ENCODE peak calls at places on chromosome 13, in six cellular contexts. One of them, this sample, is unnamed.

GRCh38 chr13:93847162-93847561 is 620.6 kb downstream of the GPC6 start:
- DNase-seq in progenitor cell of endocrine pancreas: no peak
- DNase-seq in stimulated activated naive CD8-positive, alpha-beta T cell treated with anti-CD3 and anti-CD28 coated beads, Interleukin-15, amount 100 ng/mL, for 72 hours: no peak
- DNase-seq in COR-L47: no peak
- DNase-seq in GM13977: no peak
- DNase-seq in non-pigmented ciliary epithelial cell: peak; percentile 59
- DNase-seq in this sample: no peak

GRCh38 chr13:96982672-96983071 is 11.6 kb downstream of the OXGR1 start:
- DNase-seq in progenitor cell of endocrine pancreas: no peak
- DNase-seq in stimulated activated naive CD8-positive, alpha-beta T cell treated with anti-CD3 and anti-CD28 coated beads, Interleukin-15, amount 100 ng/mL, for 72 hours: no peak
- DNase-seq in GM13977: no peak
- DNase-seq in COR-L47: no peak
- DNase-seq in non-pigmented ciliary epithelial cell: no peak
- DNase-seq in this sample: peak; percentile 11

GRCh38 chr13:32829269-32829668 is 187.0 kb upstream of the KL start:
- DNase-seq in non-pigmented ciliary epithelial cell: no peak
- DNase-seq in COR-L47: no peak
- DNase-seq in GM13977: no peak
- DNase-seq in progenitor cell of endocrine pancreas: no peak
- DNase-seq in stimulated activated naive CD8-positive, alpha-beta T cell treated with anti-CD3 and anti-CD28 coated beads, Interleukin-15, amount 100 ng/mL, for 72 hours: no peak
- DNase-seq in this sample: no peak

GRCh38 chr13:111119966-111120365 is 4.9 kb downstream of the ARHGEF7 start:
- DNase-seq in stimulated activated naive CD8-positive, alpha-beta T cell treated with anti-CD3 and anti-CD28 coated beads, Interleukin-15, amount 100 ng/mL, for 72 hours: no peak
- DNase-seq in non-pigmented ciliary epithelial cell: no peak
- DNase-seq in progenitor cell of endocrine pancreas: no peak
- DNase-seq in COR-L47: no peak
- DNase-seq in GM13977: no peak
- DNase-seq in this sample: no peak

GRCh38 chr13:50448535-50448981 is 394.9 kb downstream of the DLEU7 start:
- DNase-seq in non-pigmented ciliary epithelial cell: no peak
- DNase-seq in GM13977: no peak
- DNase-seq in stimulated activated naive CD8-positive, alpha-beta T cell treated with anti-CD3 and anti-CD28 coated beads, Interleukin-15, amount 100 ng/mL, for 72 hours: no peak
- DNase-seq in progenitor cell of endocrine pancreas: no peak
- DNase-seq in COR-L47: peak; percentile 77
- DNase-seq in this sample: peak; percentile 89

GRCh38 chr13:37202264-37202663 is 96.8 kb upstream of the CSNK1A1L start:
- DNase-seq in GM13977: no peak
- DNase-seq in progenitor cell of endocrine pancreas: no peak
- DNase-seq in non-pigmented ciliary epithelial cell: no peak
- DNase-seq in COR-L47: no peak
- DNase-seq in stimulated activated naive CD8-positive, alpha-beta T cell treated with anti-CD3 and anti-CD28 coated beads, Interleukin-15, amount 100 ng/mL, for 72 hours: no peak
- DNase-seq in this sample: no peak

GRCh38 chr13:46149272-46150133 is 32.5 kb downstream of the LCP1 start:
- DNase-seq in COR-L47: no peak
- DNase-seq in non-pigmented ciliary epithelial cell: peak; percentile 46
- DNase-seq in progenitor cell of endocrine pancreas: no peak
- DNase-seq in GM13977: no peak
- DNase-seq in stimulated activated naive CD8-positive, alpha-beta T cell treated with anti-CD3 and anti-CD28 coated beads, Interleukin-15, amount 100 ng/mL, for 72 hours: no peak
- DNase-seq in this sample: no peak

GRCh38 chr13:99671746-99672145 is 170.5 kb downstream of the TM9SF2 start:
- DNase-seq in non-pigmented ciliary epithelial cell: no peak
- DNase-seq in stimulated activated naive CD8-positive, alpha-beta T cell treated with anti-CD3 and anti-CD28 coated beads, Interleukin-15, amount 100 ng/mL, for 72 hours: no peak
- DNase-seq in COR-L47: no peak
- DNase-seq in progenitor cell of endocrine pancreas: no peak
- DNase-seq in GM13977: no peak
- DNase-seq in this sample: no peak

GRCh38 chr13:22049384-22049783 is 378.5 kb downstream of the FGF9 start:
- DNase-seq in non-pigmented ciliary epithelial cell: peak; percentile 6
- DNase-seq in stimulated activated naive CD8-positive, alpha-beta T cell treated with anti-CD3 and anti-CD28 coated beads, Interleukin-15, amount 100 ng/mL, for 72 hours: no peak
- DNase-seq in COR-L47: no peak
- DNase-seq in progenitor cell of endocrine pancreas: no peak
- DNase-seq in GM13977: no peak
- DNase-seq in this sample: no peak

GRCh38 chr13:51557875-51558604 is 26.2 kb upstream of the WDFY2 start:
- DNase-seq in progenitor cell of endocrine pancreas: no peak
- DNase-seq in GM13977: no peak
- DNase-seq in COR-L47: no peak
- DNase-seq in stimulated activated naive CD8-positive, alpha-beta T cell treated with anti-CD3 and anti-CD28 coated beads, Interleukin-15, amount 100 ng/mL, for 72 hours: no peak
- DNase-seq in non-pigmented ciliary epithelial cell: peak; percentile 77
- DNase-seq in this sample: no peak

GRCh38 chr13:98480915-98481510 is 95.9 kb downstream of the STK24 start:
- DNase-seq in GM13977: peak; percentile 69
- DNase-seq in stimulated activated naive CD8-positive, alpha-beta T cell treated with anti-CD3 and anti-CD28 coated beads, Interleukin-15, amount 100 ng/mL, for 72 hours: no peak
- DNase-seq in COR-L47: no peak
- DNase-seq in progenitor cell of endocrine pancreas: no peak
- DNase-seq in non-pigmented ciliary epithelial cell: no peak
- DNase-seq in this sample: no peak

GRCh38 chr13:44763604-44764311 is 187.6 kb upstream of the TSC22D1 start:
- DNase-seq in progenitor cell of endocrine pancreas: no peak
- DNase-seq in GM13977: peak; percentile 19
- DNase-seq in COR-L47: no peak
- DNase-seq in stimulated activated naive CD8-positive, alpha-beta T cell treated with anti-CD3 and anti-CD28 coated beads, Interleukin-15, amount 100 ng/mL, for 72 hours: no peak
- DNase-seq in non-pigmented ciliary epithelial cell: no peak
- DNase-seq in this sample: no peak

GRCh38 chr13:113762075-113762474 is 3.0 kb downstream of the TMEM255B start:
- DNase-seq in COR-L47: no peak
- DNase-seq in non-pigmented ciliary epithelial cell: no peak
- DNase-seq in stimulated activated naive CD8-positive, alpha-beta T cell treated with anti-CD3 and anti-CD28 coated beads, Interleukin-15, amount 100 ng/mL, for 72 hours: no peak
- DNase-seq in progenitor cell of endocrine pancreas: no peak
- DNase-seq in GM13977: no peak
- DNase-seq in this sample: no peak

GRCh38 chr13:23692816-23693215 is 122.6 kb downstream of the TNFRSF19 start:
- DNase-seq in COR-L47: no peak
- DNase-seq in GM13977: no peak
- DNase-seq in progenitor cell of endocrine pancreas: no peak
- DNase-seq in non-pigmented ciliary epithelial cell: no peak
- DNase-seq in stimulated activated naive CD8-positive, alpha-beta T cell treated with anti-CD3 and anti-CD28 coated beads, Interleukin-15, amount 100 ng/mL, for 72 hours: no peak
- DNase-seq in this sample: no peak

GRCh38 chr13:95540848-95541247 is 11.7 kb upstream of the CLDN10 start:
- DNase-seq in non-pigmented ciliary epithelial cell: no peak
- DNase-seq in GM13977: no peak
- DNase-seq in progenitor cell of endocrine pancreas: no peak
- DNase-seq in COR-L47: no peak
- DNase-seq in stimulated activated naive CD8-positive, alpha-beta T cell treated with anti-CD3 and anti-CD28 coated beads, Interleukin-15, amount 100 ng/mL, for 72 hours: no peak
- DNase-seq in this sample: no peak

GRCh38 chr13:90336507-90336906 is 1011.0 kb upstream of the MIR17HG start:
- DNase-seq in non-pigmented ciliary epithelial cell: no peak
- DNase-seq in COR-L47: no peak
- DNase-seq in stimulated activated naive CD8-positive, alpha-beta T cell treated with anti-CD3 and anti-CD28 coated beads, Interleukin-15, amount 100 ng/mL, for 72 hours: no peak
- DNase-seq in progenitor cell of endocrine pancreas: no peak
- DNase-seq in GM13977: no peak
- DNase-seq in this sample: no peak

GRCh38 chr13:21344662-21345176 is 114.4 kb downstream of the ZDHHC20 start:
- DNase-seq in stimulated activated naive CD8-positive, alpha-beta T cell treated with anti-CD3 and anti-CD28 coated beads, Interleukin-15, amount 100 ng/mL, for 72 hours: peak; percentile 45
- DNase-seq in progenitor cell of endocrine pancreas: no peak
- DNase-seq in non-pigmented ciliary epithelial cell: no peak
- DNase-seq in COR-L47: no peak
- DNase-seq in GM13977: no peak
- DNase-seq in this sample: no peak

GRCh38 chr13:94345374-94346195 is 133.9 kb downstream of the DCT start:
- DNase-seq in stimulated activated naive CD8-positive, alpha-beta T cell treated with anti-CD3 and anti-CD28 coated beads, Interleukin-15, amount 100 ng/mL, for 72 hours: no peak
- DNase-seq in GM13977: no peak
- DNase-seq in non-pigmented ciliary epithelial cell: no peak
- DNase-seq in progenitor cell of endocrine pancreas: no peak
- DNase-seq in COR-L47: peak; percentile 59
- DNase-seq in this sample: peak; percentile 30

GRCh38 chr13:40433577-40433976 is 232.9 kb downstream of the FOXO1 start:
- DNase-seq in COR-L47: no peak
- DNase-seq in GM13977: no peak
- DNase-seq in stimulated activated naive CD8-positive, alpha-beta T cell treated with anti-CD3 and anti-CD28 coated beads, Interleukin-15, amount 100 ng/mL, for 72 hours: peak; percentile 23
- DNase-seq in progenitor cell of endocrine pancreas: no peak
- DNase-seq in non-pigmented ciliary epithelial cell: no peak
- DNase-seq in this sample: no peak

GRCh38 chr13:100382787-100383186 is 205.8 kb downstream of the GGACT start:
- DNase-seq in non-pigmented ciliary epithelial cell: no peak
- DNase-seq in COR-L47: no peak
- DNase-seq in GM13977: no peak
- DNase-seq in progenitor cell of endocrine pancreas: no peak
- DNase-seq in stimulated activated naive CD8-positive, alpha-beta T cell treated with anti-CD3 and anti-CD28 coated beads, Interleukin-15, amount 100 ng/mL, for 72 hours: no peak
- DNase-seq in this sample: no peak

GRCh38 chr13:40875048-40875447 is 85.6 kb downstream of the SLC25A15 start:
- DNase-seq in progenitor cell of endocrine pancreas: no peak
- DNase-seq in COR-L47: no peak
- DNase-seq in non-pigmented ciliary epithelial cell: no peak
- DNase-seq in GM13977: no peak
- DNase-seq in stimulated activated naive CD8-positive, alpha-beta T cell treated with anti-CD3 and anti-CD28 coated beads, Interleukin-15, amount 100 ng/mL, for 72 hours: no peak
- DNase-seq in this sample: no peak

GRCh38 chr13:30892966-30893365 is 13.1 kb upstream of the MEDAG start:
- DNase-seq in progenitor cell of endocrine pancreas: peak; percentile 21
- DNase-seq in non-pigmented ciliary epithelial cell: no peak
- DNase-seq in stimulated activated naive CD8-positive, alpha-beta T cell treated with anti-CD3 and anti-CD28 coated beads, Interleukin-15, amount 100 ng/mL, for 72 hours: no peak
- DNase-seq in COR-L47: no peak
- DNase-seq in GM13977: no peak
- DNase-seq in this sample: no peak

GRCh38 chr13:41917641-41918040 is 43.3 kb downstream of the VWA8 start:
- DNase-seq in stimulated activated naive CD8-positive, alpha-beta T cell treated with anti-CD3 and anti-CD28 coated beads, Interleukin-15, amount 100 ng/mL, for 72 hours: peak; percentile 63
- DNase-seq in non-pigmented ciliary epithelial cell: peak; percentile 64
- DNase-seq in progenitor cell of endocrine pancreas: no peak
- DNase-seq in COR-L47: no peak
- DNase-seq in GM13977: no peak
- DNase-seq in this sample: no peak

GRCh38 chr13:45341799-45342584 is 1.0 kb upstream of the TPT1 start:
- DNase-seq in COR-L47: no peak
- DNase-seq in GM13977: peak; percentile 26
- DNase-seq in progenitor cell of endocrine pancreas: no peak
- DNase-seq in stimulated activated naive CD8-positive, alpha-beta T cell treated with anti-CD3 and anti-CD28 coated beads, Interleukin-15, amount 100 ng/mL, for 72 hours: no peak
- DNase-seq in non-pigmented ciliary epithelial cell: no peak
- DNase-seq in this sample: no peak

GRCh38 chr13:28401303-28402056 is 93.4 kb downstream of the FLT1 start:
- DNase-seq in progenitor cell of endocrine pancreas: no peak
- DNase-seq in GM13977: peak; percentile 32
- DNase-seq in COR-L47: no peak
- DNase-seq in stimulated activated naive CD8-positive, alpha-beta T cell treated with anti-CD3 and anti-CD28 coated beads, Interleukin-15, amount 100 ng/mL, for 72 hours: no peak
- DNase-seq in non-pigmented ciliary epithelial cell: peak; percentile 42
- DNase-seq in this sample: no peak

GRCh38 chr13:75993823-75994222 is 357.7 kb downstream of the LMO7 start:
- DNase-seq in GM13977: no peak
- DNase-seq in stimulated activated naive CD8-positive, alpha-beta T cell treated with anti-CD3 and anti-CD28 coated beads, Interleukin-15, amount 100 ng/mL, for 72 hours: no peak
- DNase-seq in COR-L47: no peak
- DNase-seq in progenitor cell of endocrine pancreas: no peak
- DNase-seq in non-pigmented ciliary epithelial cell: no peak
- DNase-seq in this sample: no peak

GRCh38 chr13:113393572-113394503 is 29.9 kb upstream of the GRTP1 start:
- DNase-seq in non-pigmented ciliary epithelial cell: no peak
- DNase-seq in GM13977: peak; percentile 93
- DNase-seq in stimulated activated naive CD8-positive, alpha-beta T cell treated with anti-CD3 and anti-CD28 coated beads, Interleukin-15, amount 100 ng/mL, for 72 hours: peak; percentile 91
- DNase-seq in COR-L47: peak; percentile 83
- DNase-seq in progenitor cell of endocrine pancreas: peak; percentile 82
- DNase-seq in this sample: peak; percentile 69

GRCh38 chr13:106623799-106624198 is 55.9 kb upstream of the ARGLU1 start:
- DNase-seq in non-pigmented ciliary epithelial cell: no peak
- DNase-seq in GM13977: no peak
- DNase-seq in COR-L47: no peak
- DNase-seq in progenitor cell of endocrine pancreas: no peak
- DNase-seq in stimulated activated naive CD8-positive, alpha-beta T cell treated with anti-CD3 and anti-CD28 coated beads, Interleukin-15, amount 100 ng/mL, for 72 hours: no peak
- DNase-seq in this sample: no peak

GRCh38 chr13:93727301-93728141 is 500.9 kb downstream of the GPC6 start:
- DNase-seq in COR-L47: no peak
- DNase-seq in GM13977: no peak
- DNase-seq in stimulated activated naive CD8-positive, alpha-beta T cell treated with anti-CD3 and anti-CD28 coated beads, Interleukin-15, amount 100 ng/mL, for 72 hours: no peak
- DNase-seq in non-pigmented ciliary epithelial cell: no peak
- DNase-seq in progenitor cell of endocrine pancreas: no peak
- DNase-seq in this sample: no peak

GRCh38 chr13:52109096-52109495 is 19.8 kb downstream of the NEK5 start:
- DNase-seq in progenitor cell of endocrine pancreas: no peak
- DNase-seq in GM13977: no peak
- DNase-seq in stimulated activated naive CD8-positive, alpha-beta T cell treated with anti-CD3 and anti-CD28 coated beads, Interleukin-15, amount 100 ng/mL, for 72 hours: no peak
- DNase-seq in non-pigmented ciliary epithelial cell: no peak
- DNase-seq in COR-L47: no peak
- DNase-seq in this sample: no peak

GRCh38 chr13:100987993-100988392 is 313.4 kb upstream of the TMTC4 start:
- DNase-seq in COR-L47: no peak
- DNase-seq in non-pigmented ciliary epithelial cell: peak; percentile 9
- DNase-seq in GM13977: no peak
- DNase-seq in progenitor cell of endocrine pancreas: no peak
- DNase-seq in stimulated activated naive CD8-positive, alpha-beta T cell treated with anti-CD3 and anti-CD28 coated beads, Interleukin-15, amount 100 ng/mL, for 72 hours: no peak
- DNase-seq in this sample: no peak

GRCh38 chr13:69291292-69291906 is 816.2 kb upstream of the ATXN8OS start:
- DNase-seq in GM13977: no peak
- DNase-seq in COR-L47: no peak
- DNase-seq in progenitor cell of endocrine pancreas: no peak
- DNase-seq in non-pigmented ciliary epithelial cell: no peak
- DNase-seq in stimulated activated naive CD8-positive, alpha-beta T cell treated with anti-CD3 and anti-CD28 coated beads, Interleukin-15, amount 100 ng/mL, for 72 hours: no peak
- DNase-seq in this sample: no peak

GRCh38 chr13:94174009-94174408 is 305.5 kb downstream of the DCT start:
- DNase-seq in COR-L47: no peak
- DNase-seq in GM13977: no peak
- DNase-seq in non-pigmented ciliary epithelial cell: no peak
- DNase-seq in progenitor cell of endocrine pancreas: no peak
- DNase-seq in stimulated activated naive CD8-positive, alpha-beta T cell treated with anti-CD3 and anti-CD28 coated beads, Interleukin-15, amount 100 ng/mL, for 72 hours: no peak
- DNase-seq in this sample: no peak

GRCh38 chr13:40682449-40683240 is 16.2 kb upstream of the FOXO1 start:
- DNase-seq in progenitor cell of endocrine pancreas: no peak
- DNase-seq in stimulated activated naive CD8-positive, alpha-beta T cell treated with anti-CD3 and anti-CD28 coated beads, Interleukin-15, amount 100 ng/mL, for 72 hours: no peak
- DNase-seq in non-pigmented ciliary epithelial cell: no peak
- DNase-seq in COR-L47: no peak
- DNase-seq in GM13977: no peak
- DNase-seq in this sample: no peak

GRCh38 chr13:77751513-77752456 is 54.3 kb downstream of the SLAIN1 start:
- DNase-seq in stimulated activated naive CD8-positive, alpha-beta T cell treated with anti-CD3 and anti-CD28 coated beads, Interleukin-15, amount 100 ng/mL, for 72 hours: peak; percentile 46
- DNase-seq in GM13977: peak; percentile 26
- DNase-seq in COR-L47: peak; percentile 52
- DNase-seq in non-pigmented ciliary epithelial cell: peak; percentile 15
- DNase-seq in progenitor cell of endocrine pancreas: no peak
- DNase-seq in this sample: peak; percentile 43

GRCh38 chr13:25529425-25529824 is 157.7 kb downstream of the ATP8A2 start:
- DNase-seq in COR-L47: no peak
- DNase-seq in non-pigmented ciliary epithelial cell: no peak
- DNase-seq in progenitor cell of endocrine pancreas: no peak
- DNase-seq in stimulated activated naive CD8-positive, alpha-beta T cell treated with anti-CD3 and anti-CD28 coated beads, Interleukin-15, amount 100 ng/mL, for 72 hours: no peak
- DNase-seq in GM13977: no peak
- DNase-seq in this sample: no peak

GRCh38 chr13:97004886-97005285 is 10.6 kb upstream of the OXGR1 start:
- DNase-seq in COR-L47: no peak
- DNase-seq in GM13977: no peak
- DNase-seq in stimulated activated naive CD8-positive, alpha-beta T cell treated with anti-CD3 and anti-CD28 coated beads, Interleukin-15, amount 100 ng/mL, for 72 hours: no peak
- DNase-seq in non-pigmented ciliary epithelial cell: no peak
- DNase-seq in progenitor cell of endocrine pancreas: no peak
- DNase-seq in this sample: no peak

GRCh38 chr13:25353344-25353743 is 18.4 kb upstream of the ATP8A2 start:
- DNase-seq in GM13977: no peak
- DNase-seq in non-pigmented ciliary epithelial cell: no peak
- DNase-seq in progenitor cell of endocrine pancreas: no peak
- DNase-seq in stimulated activated naive CD8-positive, alpha-beta T cell treated with anti-CD3 and anti-CD28 coated beads, Interleukin-15, amount 100 ng/mL, for 72 hours: no peak
- DNase-seq in COR-L47: no peak
- DNase-seq in this sample: no peak

GRCh38 chr13:50838031-50838430 is 5.5 kb downstream of the DLEU7 start:
- DNase-seq in COR-L47: no peak
- DNase-seq in progenitor cell of endocrine pancreas: no peak
- DNase-seq in non-pigmented ciliary epithelial cell: no peak
- DNase-seq in stimulated activated naive CD8-positive, alpha-beta T cell treated with anti-CD3 and anti-CD28 coated beads, Interleukin-15, amount 100 ng/mL, for 72 hours: no peak
- DNase-seq in GM13977: no peak
- DNase-seq in this sample: no peak

This sample was measured in DMS153.